ENCODE peak calls at places on chromosome 15, in four cellular contexts. J is right atrium auricular region, G is heart left ventricle, N is tibial artery. K is an unnamed sample.

GRCh38 chr15:34855893-34856292 is 60.5 kb upstream of the ACTC1 start:
- DNase-seq in J (no peak), N (no peak), G (no peak), K (no peak)

GRCh38 chr15:29668120-29668602 is 154.1 kb downstream of the TJP1 start:
- DNase-seq in J (peak; percentile 69), G (peak; percentile 68), N (peak; percentile 35), K (no peak)

GRCh38 chr15:44489464-44489863 is 47.5 kb upstream of the EIF3J start:
- DNase-seq in J (no peak), G (no peak), N (no peak), K (no peak)

GRCh38 chr15:34691024-34691423 is 63.8 kb downstream of the GJD2 start:
- DNase-seq in J (no peak), G (no peak), N (no peak), K (no peak)

GRCh38 chr15:39358441-39359041 is 222.3 kb upstream of the THBS1 start:
- DNase-seq in N (peak; percentile 73), J (peak; percentile 66), G (peak; percentile 42), K (no peak)

GRCh38 chr15:82709421-82710207 is at the start of gene AP3B2:
- DNase-seq in N (peak; percentile 47), G (peak; percentile 51), J (peak; percentile 60), K (peak; percentile 89)

GRCh38 chr15:73517566-73517965 is 74.6 kb downstream of the REC114 start:
- DNase-seq in N (no peak), J (no peak), G (peak; percentile 38), K (no peak)

GRCh38 chr15:84112025-84112424 is 123.5 kb upstream of the GOLGA6L4 start:
- DNase-seq in J (no peak), N (no peak), G (no peak), K (no peak)

GRCh38 chr15:35032471-35032870 is 44.4 kb upstream of the ZNF770 start:
- DNase-seq in N (no peak), J (no peak), G (no peak), K (no peak)

GRCh38 chr15:85417276-85417675 is 36.9 kb downstream of the AKAP13 start:
- DNase-seq in J (no peak), G (no peak), N (no peak), K (no peak)

GRCh38 chr15:90234519-90234988 is 545 bp downstream of the GDPGP1 start:
- DNase-seq in G (no peak), J (no peak), N (no peak), K (no peak)

GRCh38 chr15:39888809-39889208 is 31.3 kb downstream of the GPR176 start:
- DNase-seq in J (no peak), G (no peak), N (no peak), K (no peak)

GRCh38 chr15:57596301-57596855 is 4.7 kb downstream of the MYZAP start:
- DNase-seq in G (peak; percentile 48), J (no peak), N (no peak), K (no peak)

GRCh38 chr15:57598346-57598745 is 6.6 kb downstream of the MYZAP start:
- DNase-seq in G (no peak), J (no peak), N (no peak), K (no peak)

GRCh38 chr15:57599299-57599810 is 7.7 kb downstream of the MYZAP start:
- DNase-seq in G (no peak), N (no peak), J (no peak), K (no peak)

GRCh38 chr15:57596978-57597377 is 5.3 kb downstream of the MYZAP start:
- DNase-seq in G (no peak), J (no peak), N (no peak), K (no peak)

GRCh38 chr15:57597431-57597830 is 5.7 kb downstream of the MYZAP start:
- DNase-seq in G (no peak), N (no peak), J (no peak), K (no peak)
- H3K4me1 ChIP-seq in G (peaks cover 46% of the 10 kb centered on the region), N (no peaks in the 10 kb centered on the region), J (peaks cover 34% of the 10 kb centered on the region), K (no peaks in the 10 kb centered on the region)

GRCh38 chr15:68113273-68113672 is 59.2 kb downstream of the PIAS1 start:
- DNase-seq in J (no peak), N (no peak), G (no peak), K (no peak)
- H3K27ac ChIP-seq in J (no peak overlapping the region), N (no peak overlapping the region), G (peak overlapping the region; percentile 15), K (no peak overlapping the region)

GRCh38 chr15:92011611-92012367 is 158.3 kb downstream of the SLCO3A1 start:
- DNase-seq in J (no peak), N (no peak), G (peak; percentile 61), K (no peak)
- H3K4me1 ChIP-seq in J (peaks cover 58% of the 10 kb centered on the region), N (peaks cover 62% of the 10 kb centered on the region), G (peaks cover 56% of the 10 kb centered on the region), K (peaks cover 4% of the 10 kb centered on the region)

DNA sequence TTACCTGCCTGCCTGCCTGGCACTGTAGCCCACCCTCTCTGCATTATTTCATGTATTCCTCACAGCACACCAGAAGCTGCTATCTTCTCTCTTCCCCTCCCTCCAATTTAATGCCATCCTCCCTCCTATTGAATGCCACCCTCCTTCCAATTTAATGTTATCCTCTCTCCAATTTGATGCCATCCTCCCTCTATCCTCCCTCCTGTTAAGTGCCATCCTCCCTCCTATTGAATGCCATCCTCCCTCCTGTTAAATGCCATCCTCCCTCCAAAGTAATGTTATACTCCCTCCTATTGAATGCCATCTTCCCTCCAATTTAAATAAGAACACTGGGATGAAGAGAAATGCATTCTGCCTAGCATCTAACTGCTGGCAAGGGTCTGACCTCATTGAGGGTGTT is 11.1 kb downstream of the ATP10A start:
- DNase-seq in G (no peak), J (no peak), N (no peak), K (no peak)
- H3K27ac ChIP-seq in G (no peak overlapping the region), J (no peak overlapping the region), N (peak overlapping the region; percentile 90), K (no peak overlapping the region)

GRCh38 chr15:52563499-52564060 is 5.2 kb downstream of the ARPP19 start:
- DNase-seq in N (no peak), G (no peak), J (no peak), K (no peak)
- H3K4me1 ChIP-seq in N (peaks cover 85% of the 10 kb centered on the region), G (peaks cover 75% of the 10 kb centered on the region), J (peaks cover 67% of the 10 kb centered on the region), K (peaks cover 12% of the 10 kb centered on the region)

GRCh38 chr15:22916606-22917350 is 63.4 kb downstream of the CYFIP1 start:
- DNase-seq in N (no peak), G (no peak), J (no peak), K (no peak)
- H3K27ac ChIP-seq in N (no peak overlapping the region), G (no peak overlapping the region), J (no peak overlapping the region), K (no peak overlapping the region)

DNA sequence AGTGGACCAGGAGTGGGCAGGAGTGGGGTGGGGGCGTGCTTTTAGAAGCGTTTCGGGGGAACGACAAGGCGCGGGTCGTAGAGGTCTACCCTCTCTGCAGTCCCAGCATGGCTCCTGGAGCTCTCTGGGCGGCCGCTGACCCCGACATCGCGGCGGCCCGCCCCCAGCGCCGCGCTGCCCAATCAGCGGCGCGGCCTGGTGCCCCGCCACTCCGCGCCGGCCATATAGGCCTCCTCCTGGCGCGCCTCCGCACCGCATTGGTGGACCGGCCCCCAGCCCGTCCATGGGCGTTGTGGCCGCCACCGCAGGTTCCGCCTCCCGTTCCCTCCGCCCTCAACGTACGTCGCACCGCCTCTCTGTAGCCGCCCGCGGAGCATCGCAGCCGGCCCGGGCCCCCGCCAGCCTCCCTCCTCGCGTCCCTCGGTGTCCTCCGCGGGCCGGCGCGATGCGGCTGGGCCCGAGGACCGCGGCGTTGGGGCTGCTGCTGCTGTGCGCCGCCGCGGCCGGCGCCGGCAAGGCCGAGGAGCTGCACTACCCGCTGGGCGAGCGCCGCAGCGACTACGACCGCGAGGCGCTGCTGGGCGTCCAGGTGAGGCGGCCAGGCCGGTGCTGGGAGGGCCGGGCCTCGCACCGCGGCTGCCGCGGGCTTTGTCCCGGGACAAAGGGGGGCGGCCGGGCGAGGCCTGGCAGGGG is at the start of gene RCN2:
- DNase-seq in G (peak; percentile 97), J (peak; percentile 93), N (peak; percentile 94), K (peak; percentile 98)
- H3K4me1 ChIP-seq in G (peaks cover 8% of the 10 kb centered on the region), J (peaks cover 13% of the 10 kb centered on the region), N (peaks cover 19% of the 10 kb centered on the region), K (peaks cover 6% of the 10 kb centered on the region)

DNA sequence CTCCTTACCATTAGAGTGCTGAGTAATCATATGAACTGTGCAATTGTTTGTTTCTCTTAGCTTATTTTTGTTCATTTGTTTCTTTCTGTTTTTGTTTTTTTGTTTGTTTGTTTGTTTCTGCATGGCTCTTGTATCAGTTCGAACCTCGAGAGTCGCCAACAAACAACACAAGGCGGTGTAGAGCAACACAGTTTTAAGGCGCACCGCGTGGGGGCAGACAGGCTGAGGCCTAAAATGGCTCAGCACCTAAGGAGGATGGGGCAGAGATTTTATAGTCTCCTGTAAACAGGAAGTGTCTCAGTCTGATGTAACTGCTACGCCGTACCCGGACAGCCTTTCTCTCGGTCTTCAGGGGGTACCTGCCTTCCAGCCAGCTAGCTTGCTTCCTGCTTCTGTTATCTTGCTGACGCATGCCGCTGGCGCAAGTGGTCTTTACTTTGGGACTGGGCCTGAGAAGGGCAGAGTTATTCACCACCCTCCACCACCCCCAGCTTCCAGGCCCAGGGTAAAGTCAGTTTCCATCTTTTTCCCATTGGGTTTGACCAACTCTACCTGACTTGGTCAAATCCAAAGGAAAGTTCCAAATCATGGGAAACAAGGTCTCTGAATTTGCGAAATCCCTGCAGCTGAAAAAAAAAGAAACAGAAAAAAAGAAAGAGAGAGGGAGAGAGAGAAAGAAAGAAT is 25.8 kb upstream of the MFGE8 start:
- DNase-seq in N (no peak), J (no peak), G (no peak), K (no peak)
- H3K27ac ChIP-seq in N (no peak overlapping the region), J (no peak overlapping the region), G (no peak overlapping the region), K (no peak overlapping the region)

GRCh38 chr15:60004019-60004845 is at the start of gene FOXB1:
- DNase-seq in N (no peak), J (no peak), G (no peak), K (no peak)

GRCh38 chr15:60004846-60005351 is 788 bp downstream of the FOXB1 start:
- DNase-seq in N (no peak), G (no peak), J (no peak), K (peak; percentile 73)

GRCh38 chr15:60006808-60007346 is 2.8 kb downstream of the FOXB1 start:
- DNase-seq in J (no peak), G (no peak), N (no peak), K (no peak)

GRCh38 chr15:60005352-60006202 is 1.5 kb downstream of the FOXB1 start:
- DNase-seq in J (no peak), N (no peak), G (no peak), K (peak; percentile 67)

DNA sequence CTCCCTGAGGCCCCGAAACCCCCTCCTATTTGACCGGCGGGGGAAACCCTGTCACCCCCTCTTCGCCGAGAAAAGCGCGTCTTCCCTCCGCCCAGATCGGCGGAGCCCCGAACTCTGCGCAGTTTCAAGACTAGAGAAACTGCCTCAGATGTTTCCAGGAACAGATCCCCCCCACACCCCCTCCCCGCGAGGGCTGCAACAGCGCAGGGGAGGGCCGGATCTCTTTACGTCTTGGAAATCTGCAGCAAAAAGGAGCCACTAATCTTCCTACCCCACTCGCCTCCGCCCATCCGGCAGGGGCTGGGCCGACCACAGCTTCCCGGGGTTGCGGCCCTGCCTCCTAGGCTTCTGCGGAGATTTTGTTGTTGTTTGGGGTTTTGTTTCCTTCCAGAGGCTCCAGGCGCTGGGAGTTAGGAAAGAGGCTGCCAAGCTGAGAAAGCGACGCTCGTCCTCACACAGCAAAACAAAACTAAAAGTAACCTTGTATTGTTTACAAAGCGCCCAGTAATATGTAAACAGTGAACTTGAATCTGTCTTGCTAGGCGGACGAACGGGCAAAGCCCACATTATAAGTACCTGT is 2.2 kb downstream of the FOXB1 start:
- DNase-seq in J (no peak), G (no peak), N (peak; percentile 23), K (peak; percentile 70)
- H3K4me1 ChIP-seq in J (peaks cover 30% of the 10 kb centered on the region), G (peaks cover 28% of the 10 kb centered on the region), N (peaks cover 36% of the 10 kb centered on the region), K (no peaks in the 10 kb centered on the region)